ENCODE peak calls at places on chromosome 9, in six cellular contexts. One of them, this sample, is unnamed.
A peak's percentile ranks its signal among the peaks of the same experiment; 100 is the strongest.

GRCh38 chr9:95035846-95036245 is 281.7 kb downstream of the FANCC start:
- DNase-seq in PC-3: no peak
- DNase-seq in neural progenitor cell: no peak
- DNase-seq in fibroblast of lung: no peak
- DNase-seq in IMR-90: no peak
- DNase-seq in PC-9: no peak
- DNase-seq in this sample: no peak

GRCh38 chr9:29212590-29213373 is 1639.5 kb upstream of the C9orf72 start:
- DNase-seq in PC-3: peak; percentile 30
- DNase-seq in neural progenitor cell: peak; percentile 72
- DNase-seq in fibroblast of lung: no peak
- DNase-seq in IMR-90: no peak
- DNase-seq in PC-9: no peak
- DNase-seq in this sample: no peak

GRCh38 chr9:19184144-19184917 is 46.2 kb upstream of the DENND4C start:
- DNase-seq in PC-3: peak; percentile 64
- DNase-seq in neural progenitor cell: no peak
- DNase-seq in fibroblast of lung: peak; percentile 94
- DNase-seq in IMR-90: peak; percentile 90
- DNase-seq in PC-9: peak; percentile 84
- DNase-seq in this sample: peak; percentile 81

GRCh38 chr9:751137-752051 is 90.1 kb upstream of the DMRT1 start:
- DNase-seq in PC-3: peak; percentile 65
- DNase-seq in neural progenitor cell: no peak
- DNase-seq in fibroblast of lung: no peak
- DNase-seq in IMR-90: peak; percentile 15
- DNase-seq in PC-9: peak; percentile 37
- DNase-seq in this sample: peak; percentile 39

GRCh38 chr9:10000669-10001068 is 612.1 kb downstream of the PTPRD start:
- DNase-seq in PC-3: no peak
- DNase-seq in neural progenitor cell: no peak
- DNase-seq in fibroblast of lung: no peak
- DNase-seq in IMR-90: no peak
- DNase-seq in PC-9: no peak
- DNase-seq in this sample: no peak

GRCh38 chr9:32581512-32582143 is 8.7 kb upstream of the NDUFB6 start:
- DNase-seq in PC-3: peak; percentile 77
- DNase-seq in neural progenitor cell: peak; percentile 67
- DNase-seq in fibroblast of lung: peak; percentile 73
- DNase-seq in IMR-90: peak; percentile 67
- DNase-seq in PC-9: peak; percentile 52
- DNase-seq in this sample: peak; percentile 54

GRCh38 chr9:14417230-14417629 is 103.3 kb upstream of the NFIB start:
- DNase-seq in PC-3: peak; percentile 49
- DNase-seq in neural progenitor cell: no peak
- DNase-seq in fibroblast of lung: peak; percentile 60
- DNase-seq in IMR-90: peak; percentile 45
- DNase-seq in PC-9: peak; percentile 38
- DNase-seq in this sample: peak; percentile 59

GRCh38 chr9:87063246-87063645 is 115.9 kb upstream of the GAS1 start:
- DNase-seq in PC-3: no peak
- DNase-seq in neural progenitor cell: no peak
- DNase-seq in fibroblast of lung: no peak
- DNase-seq in IMR-90: no peak
- DNase-seq in PC-9: no peak
- DNase-seq in this sample: peak; percentile 6

GRCh38 chr9:127277099-127277498 is 12.5 kb downstream of the GARNL3 start:
- DNase-seq in PC-3: no peak
- DNase-seq in neural progenitor cell: no peak
- DNase-seq in fibroblast of lung: no peak
- DNase-seq in IMR-90: no peak
- DNase-seq in PC-9: no peak
- DNase-seq in this sample: no peak

GRCh38 chr9:89746385-89747116 is 141.7 kb downstream of the GADD45G start:
- DNase-seq in PC-3: no peak
- DNase-seq in neural progenitor cell: no peak
- DNase-seq in fibroblast of lung: peak; percentile 86
- DNase-seq in IMR-90: no peak
- DNase-seq in PC-9: no peak
- DNase-seq in this sample: no peak

GRCh38 chr9:35954942-35955546 is 2.9 kb downstream of the OR2S2 start:
- DNase-seq in PC-3: peak; percentile 79
- DNase-seq in neural progenitor cell: peak; percentile 78
- DNase-seq in fibroblast of lung: peak; percentile 91
- DNase-seq in IMR-90: peak; percentile 90
- DNase-seq in PC-9: peak; percentile 56
- DNase-seq in this sample: peak; percentile 59

GRCh38 chr9:32566770-32567169 is 6.2 kb downstream of the NDUFB6 start:
- DNase-seq in PC-3: no peak
- DNase-seq in neural progenitor cell: no peak
- DNase-seq in fibroblast of lung: no peak
- DNase-seq in IMR-90: no peak
- DNase-seq in PC-9: no peak
- DNase-seq in this sample: no peak

GRCh38 chr9:14320272-14321245 is 6.6 kb upstream of the NFIB start:
- DNase-seq in PC-3: peak; percentile 83
- DNase-seq in neural progenitor cell: no peak
- DNase-seq in fibroblast of lung: peak; percentile 99
- DNase-seq in IMR-90: peak; percentile 95
- DNase-seq in PC-9: peak; percentile 77
- DNase-seq in this sample: peak; percentile 97

GRCh38 chr9:81092057-81092456 is 597.3 kb downstream of the TLE1 start:
- DNase-seq in PC-3: no peak
- DNase-seq in neural progenitor cell: no peak
- DNase-seq in fibroblast of lung: peak; percentile 47
- DNase-seq in IMR-90: peak; percentile 23
- DNase-seq in PC-9: no peak
- DNase-seq in this sample: no peak

GRCh38 chr9:133141833-133142594 is 21.0 kb upstream of the RALGDS start:
- DNase-seq in PC-3: no peak
- DNase-seq in neural progenitor cell: no peak
- DNase-seq in fibroblast of lung: no peak
- DNase-seq in IMR-90: no peak
- DNase-seq in PC-9: no peak
- DNase-seq in this sample: no peak

GRCh38 chr9:78462616-78463015 is 165.7 kb downstream of the PSAT1 start:
- DNase-seq in PC-3: peak; percentile 51
- DNase-seq in neural progenitor cell: no peak
- DNase-seq in fibroblast of lung: no peak
- DNase-seq in IMR-90: peak; percentile 52
- DNase-seq in PC-9: peak; percentile 47
- DNase-seq in this sample: peak; percentile 6

GRCh38 chr9:38066907-38067610 is 2.0 kb downstream of the SHB start:
- DNase-seq in PC-3: peak; percentile 16
- DNase-seq in neural progenitor cell: peak; percentile 42
- DNase-seq in fibroblast of lung: peak; percentile 46
- DNase-seq in IMR-90: no peak
- DNase-seq in PC-9: no peak
- DNase-seq in this sample: no peak

GRCh38 chr9:74942801-74943200 is 9.9 kb downstream of the C9orf40 start:
- DNase-seq in PC-3: no peak
- DNase-seq in neural progenitor cell: no peak
- DNase-seq in fibroblast of lung: no peak
- DNase-seq in IMR-90: peak; percentile 8
- DNase-seq in PC-9: no peak
- DNase-seq in this sample: no peak

GRCh38 chr9:81312346-81312745 is 377.0 kb downstream of the TLE1 start:
- DNase-seq in PC-3: peak; percentile 4
- DNase-seq in neural progenitor cell: no peak
- DNase-seq in fibroblast of lung: peak; percentile 34
- DNase-seq in IMR-90: no peak
- DNase-seq in PC-9: no peak
- DNase-seq in this sample: no peak

GRCh38 chr9:6833518-6834192 is 75.9 kb downstream of the KDM4C start:
- DNase-seq in PC-3: peak; percentile 31
- DNase-seq in neural progenitor cell: no peak
- DNase-seq in fibroblast of lung: peak; percentile 48
- DNase-seq in IMR-90: peak; percentile 39
- DNase-seq in PC-9: no peak
- DNase-seq in this sample: peak; percentile 26

GRCh38 chr9:130689937-130690700 is 3.5 kb upstream of the EXOSC2 start:
- DNase-seq in PC-3: peak; percentile 95
- DNase-seq in neural progenitor cell: peak; percentile 84
- DNase-seq in fibroblast of lung: peak; percentile 99
- DNase-seq in IMR-90: peak; percentile 94
- DNase-seq in PC-9: peak; percentile 95
- DNase-seq in this sample: peak; percentile 97

GRCh38 chr9:105064248-105065118 is 136.5 kb upstream of the ABCA1 start:
- DNase-seq in PC-3: peak; percentile 77
- DNase-seq in neural progenitor cell: peak; percentile 61
- DNase-seq in fibroblast of lung: peak; percentile 98
- DNase-seq in IMR-90: peak; percentile 97
- DNase-seq in PC-9: peak; percentile 93
- DNase-seq in this sample: peak; percentile 97

GRCh38 chr9:121288874-121289553 is 21.1 kb downstream of the GSN start:
- DNase-seq in PC-3: no peak
- DNase-seq in neural progenitor cell: peak; percentile 78
- DNase-seq in fibroblast of lung: peak; percentile 50
- DNase-seq in IMR-90: peak; percentile 74
- DNase-seq in PC-9: peak; percentile 75
- DNase-seq in this sample: peak; percentile 88
- H3K4me2 ChIP-seq in PC-3: no peak overlapping the region
- H3K4me2 ChIP-seq in neural progenitor cell: peak overlapping the region; percentile 71
- H3K4me2 ChIP-seq in fibroblast of lung: peak overlapping the region; percentile 41
- H3K4me2 ChIP-seq in IMR-90: peak overlapping the region; percentile 31
- H3K4me2 ChIP-seq in PC-9: peak overlapping the region; percentile 17
- H3K4me2 ChIP-seq in this sample: peak overlapping the region; percentile 55

GRCh38 chr9:82410306-82410705 is 421.7 kb downstream of the SPATA31D1 start:
- DNase-seq in PC-3: peak; percentile 58
- DNase-seq in neural progenitor cell: no peak
- DNase-seq in fibroblast of lung: no peak
- DNase-seq in IMR-90: peak; percentile 75
- DNase-seq in PC-9: no peak
- DNase-seq in this sample: peak; percentile 43

GRCh38 chr9:82412586-82412985 is 424.0 kb downstream of the SPATA31D1 start:
- DNase-seq in PC-3: no peak
- DNase-seq in neural progenitor cell: no peak
- DNase-seq in fibroblast of lung: no peak
- DNase-seq in IMR-90: peak; percentile 10
- DNase-seq in PC-9: no peak
- DNase-seq in this sample: no peak

GRCh38 chr9:82404484-82405280 is 416.1 kb downstream of the SPATA31D1 start:
- DNase-seq in PC-3: no peak
- DNase-seq in neural progenitor cell: no peak
- DNase-seq in fibroblast of lung: peak; percentile 6
- DNase-seq in IMR-90: peak; percentile 64
- DNase-seq in PC-9: no peak
- DNase-seq in this sample: peak; percentile 74

GRCh38 chr9:82410891-82411290 is 422.3 kb downstream of the SPATA31D1 start:
- DNase-seq in PC-3: peak; percentile 18
- DNase-seq in neural progenitor cell: no peak
- DNase-seq in fibroblast of lung: no peak
- DNase-seq in IMR-90: no peak
- DNase-seq in PC-9: no peak
- DNase-seq in this sample: no peak

GRCh38 chr9:82406714-82407113 is 418.1 kb downstream of the SPATA31D1 start:
- DNase-seq in PC-3: no peak
- DNase-seq in neural progenitor cell: no peak
- DNase-seq in fibroblast of lung: no peak
- DNase-seq in IMR-90: no peak
- DNase-seq in PC-9: no peak
- DNase-seq in this sample: no peak
- H4K20me1 ChIP-seq in PC-3: no peaks in the 10 kb centered on the region
- H4K20me1 ChIP-seq in neural progenitor cell: no peaks in the 10 kb centered on the region
- H4K20me1 ChIP-seq in fibroblast of lung: no peaks in the 10 kb centered on the region
- H4K20me1 ChIP-seq in IMR-90: no peaks in the 10 kb centered on the region
- H4K20me1 ChIP-seq in PC-9: no peaks in the 10 kb centered on the region
- H4K20me1 ChIP-seq in this sample: no peaks in the 10 kb centered on the region

DNA sequence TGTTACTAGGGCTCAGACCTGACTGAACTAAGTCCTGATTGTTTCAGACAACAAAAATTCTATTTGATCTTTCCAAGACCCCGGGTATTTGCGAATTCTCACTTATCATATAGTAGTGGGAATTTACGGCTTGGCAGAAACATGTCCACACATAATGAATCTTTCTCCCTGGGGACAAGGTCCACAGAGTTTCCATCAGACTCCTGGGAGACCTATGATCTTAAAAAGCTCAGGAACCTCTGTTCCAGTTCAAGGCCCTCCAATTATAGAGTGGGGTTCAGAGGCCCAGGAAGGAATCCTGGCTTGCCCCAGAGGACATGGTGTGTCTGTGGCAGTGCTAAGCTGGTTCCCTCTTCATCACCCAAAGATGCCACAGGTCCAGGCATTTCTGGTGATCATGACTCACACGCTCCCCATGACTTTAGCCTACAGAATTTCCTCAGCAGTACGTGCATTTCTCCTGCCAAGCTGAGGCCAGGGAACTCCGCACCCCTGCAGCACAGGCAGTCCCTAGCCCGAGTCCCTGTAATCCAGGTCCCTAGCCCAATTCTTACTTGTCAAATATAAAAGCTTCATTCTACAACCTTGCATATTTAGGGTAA is 12.6 kb downstream of the RAPGEF1 start:
- DNase-seq in PC-3: no peak
- DNase-seq in neural progenitor cell: no peak
- DNase-seq in fibroblast of lung: peak; percentile 43
- DNase-seq in IMR-90: peak; percentile 24
- DNase-seq in PC-9: no peak
- DNase-seq in this sample: peak; percentile 71
- H3K4me1 ChIP-seq in PC-3: peaks cover 18% of the 10 kb centered on the region
- H3K4me1 ChIP-seq in neural progenitor cell: peaks cover 12% of the 10 kb centered on the region
- H3K4me1 ChIP-seq in fibroblast of lung: peaks cover 36% of the 10 kb centered on the region
- H3K4me1 ChIP-seq in IMR-90: peaks cover 25% of the 10 kb centered on the region
- H3K4me1 ChIP-seq in PC-9: peaks cover 12% of the 10 kb centered on the region
- H3K4me1 ChIP-seq in this sample: peaks cover 29% of the 10 kb centered on the region

DNA sequence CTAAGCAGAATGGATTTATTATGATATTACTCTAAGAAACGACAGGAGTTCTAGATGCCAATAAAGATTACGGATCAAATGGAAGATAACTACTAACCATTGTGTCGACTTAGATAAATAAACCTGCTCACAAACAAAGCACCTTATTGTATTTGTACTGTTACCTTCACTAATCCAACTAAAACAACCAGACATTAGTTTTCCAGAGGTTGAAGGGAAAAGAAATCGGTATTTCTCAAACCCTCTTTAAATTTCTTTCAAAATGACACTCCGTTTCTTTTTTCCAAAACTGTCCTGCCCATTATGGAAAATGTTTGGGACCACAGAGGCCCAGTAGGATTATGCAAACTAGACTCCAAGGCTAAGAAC is 2.8 kb downstream of the MLLT3 start:
- DNase-seq in PC-3: peak; percentile 22
- DNase-seq in neural progenitor cell: no peak
- DNase-seq in fibroblast of lung: no peak
- DNase-seq in IMR-90: no peak
- DNase-seq in PC-9: no peak
- DNase-seq in this sample: no peak
- H3K4me2 ChIP-seq in PC-3: peak overlapping the region; percentile 91
- H3K4me2 ChIP-seq in neural progenitor cell: peak overlapping the region; percentile 98
- H3K4me2 ChIP-seq in fibroblast of lung: peak overlapping the region; percentile 96
- H3K4me2 ChIP-seq in IMR-90: peak overlapping the region; percentile 100
- H3K4me2 ChIP-seq in PC-9: no peak overlapping the region
- H3K4me2 ChIP-seq in this sample: peak overlapping the region; percentile 98